ENCODE peak calls at places on chromosomes 3 and 15, in five cellular contexts. S is mesothelial cell of epicardium, N is RWPE1, R is Calu3, M is spleen. K is an unnamed sample.

GRCh38 chr3:5187920-5188418 is 462 bp downstream of the EDEM1 start:
- DNase-seq in N (peak), S (no peak), M (peak), R (peak), K (peak)

GRCh38 chr15:77421370-77421700 is 647 bp downstream of the HMG20A start:
- DNase-seq in S (no peak), R (peak), N (peak), M (no peak), K (no peak)

GRCh38 chr3:171183042-171183441 is 156.5 kb upstream of the SLC2A2 start:
- DNase-seq in S (no peak), R (peak), N (no peak), M (no peak), K (no peak)

GRCh38 chr15:59649603-59650002 is 7.7 kb downstream of the GTF2A2 start:
- DNase-seq in R (no peak), N (no peak), S (no peak), M (no peak), K (no peak)

GRCh38 chr3:5332270-5332956 is 144.9 kb downstream of the EDEM1 start:
- DNase-seq in N (no peak), S (no peak), R (no peak), M (no peak), K (no peak)

GRCh38 chr3:117052356-117052755 is 342.8 kb downstream of the TUSC7 start:
- DNase-seq in M (no peak), S (no peak), N (no peak), R (no peak), K (no peak)

GRCh38 chr3:125589743-125590142 is 5.6 kb downstream of the OSBPL11 start:
- DNase-seq in N (no peak), M (no peak), S (no peak), R (no peak), K (no peak)

GRCh38 chr3:123344175-123344908 is 104.5 kb downstream of the ADCY5 start:
- DNase-seq in M (peak), S (no peak), R (no peak), N (no peak), K (no peak)

GRCh38 chr3:112582242-112582874 is 20.5 kb downstream of the SLC35A5 start:
- DNase-seq in R (peak), S (no peak), M (no peak), N (no peak), K (peak)

GRCh38 chr15:24956131-24956838 is 1.5 kb downstream of the SNRPN start:
- DNase-seq in M (peak), R (no peak), N (peak), S (peak), K (peak)

GRCh38 chr3:151165221-151165620 is 37.8 kb downstream of the GPR171 start:
- DNase-seq in M (no peak), N (no peak), S (no peak), R (no peak), K (no peak)

GRCh38 chr3:151169700-151170224 is 33.3 kb downstream of the GPR171 start:
- DNase-seq in R (no peak), S (no peak), M (peak), N (no peak), K (no peak)

GRCh38 chr3:151168269-151169094 is 34.5 kb downstream of the GPR171 start:
- DNase-seq in M (peak), S (peak), R (peak), N (peak), K (peak)

GRCh38 chr3:151169262-151169661 is 33.8 kb downstream of the GPR171 start:
- DNase-seq in M (peak), R (no peak), N (no peak), S (no peak), K (no peak)

DNA sequence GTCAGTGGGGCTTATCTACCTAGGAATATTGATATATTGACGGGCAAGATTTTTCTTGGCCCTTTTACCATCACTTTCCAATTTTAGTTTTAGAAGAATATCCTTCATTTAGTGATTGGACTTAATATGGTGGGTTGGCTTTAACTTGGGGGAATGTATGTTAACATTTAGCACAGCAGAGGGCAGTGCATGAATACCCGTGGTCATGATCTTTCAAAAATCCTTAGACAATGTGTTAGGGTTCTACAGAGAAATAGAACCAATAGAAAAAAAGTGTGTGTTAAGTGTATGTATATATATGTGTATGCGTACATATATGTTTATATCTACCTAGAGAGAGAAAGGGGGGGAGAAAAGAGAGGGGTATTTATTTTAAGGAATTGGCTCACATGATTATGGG is 36.9 kb downstream of the GPR171 start:
- DNase-seq in M (no peak), R (no peak), S (no peak), N (no peak), K (no peak)
- TF ChIP-seq CTCF in M (no peak), R (no peak), S (no peak), N (no peak), K (no peak)

DNA sequence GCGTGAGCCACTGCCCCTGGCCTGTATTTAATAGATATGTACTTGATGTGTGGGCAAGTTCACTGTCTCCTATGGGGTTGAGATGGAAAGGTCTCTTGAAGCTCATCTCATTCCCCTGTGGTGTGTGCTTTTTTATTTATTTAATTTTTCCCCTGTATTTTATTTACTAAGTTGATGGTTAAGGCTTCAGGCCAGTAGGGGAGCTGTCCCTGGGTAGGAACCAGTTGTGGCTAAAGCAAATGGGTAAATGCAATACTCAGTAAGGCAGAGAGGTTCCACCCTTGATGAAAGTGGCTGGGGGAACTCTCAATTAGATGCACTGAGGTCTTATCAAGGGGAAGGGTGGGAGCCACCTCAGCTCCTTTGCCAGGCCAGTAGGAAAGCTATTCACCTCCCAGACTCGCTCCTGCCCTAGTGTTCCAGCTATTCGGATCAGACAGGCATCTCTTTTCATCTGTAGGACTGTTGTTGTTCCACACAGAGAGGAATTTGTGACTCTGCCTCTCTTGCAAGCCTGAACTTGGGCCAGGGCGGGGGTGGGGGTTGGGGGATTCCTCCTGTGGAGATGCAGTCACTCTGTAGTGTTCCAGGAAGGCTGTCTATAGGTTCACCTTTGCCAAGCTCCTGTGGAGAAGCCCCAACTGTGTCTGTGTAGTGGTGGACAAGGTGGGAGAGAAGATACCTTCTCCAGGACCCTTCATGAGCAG is 26.1 kb downstream of the PCCB start:
- DNase-seq in R (no peak), N (peak), S (no peak), M (no peak), K (no peak)
- TF ChIP-seq CTCF in R (no peak), N (no peak), S (no peak), M (no peak), K (no peak)

GRCh38 chr15:57667171-57667924 is 39.2 kb upstream of the POLR2M start:
- DNase-seq in N (peak), R (peak), S (peak), M (no peak), K (no peak)
- TF ChIP-seq CTCF in N (peak), R (no peak), S (no peak), M (peak), K (peak)

DNA sequence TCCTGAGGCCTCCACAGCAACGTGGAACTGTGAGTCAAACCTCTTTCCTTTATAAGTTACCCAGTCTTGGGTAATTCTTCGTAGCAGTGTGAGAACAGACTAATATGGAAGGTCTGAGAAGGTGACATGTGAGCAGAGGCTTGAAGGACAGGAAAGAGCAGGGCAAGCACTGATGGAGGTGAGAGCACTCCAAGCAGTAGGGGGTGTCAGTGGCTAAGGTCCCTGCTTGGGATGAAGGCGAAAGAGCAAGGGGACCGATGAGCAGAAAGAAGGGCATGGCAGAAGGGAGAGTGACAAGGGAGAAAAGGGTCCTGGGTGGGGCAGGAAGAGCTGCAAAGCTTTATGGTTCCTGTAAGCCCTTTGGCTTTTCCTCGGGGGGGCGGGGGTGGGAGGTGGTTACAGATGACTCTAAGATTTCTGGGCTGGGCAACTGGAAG is 3.5 kb downstream of the EIF4E3 start:
- DNase-seq in R (no peak), N (no peak), S (no peak), M (no peak), K (no peak)
- TF ChIP-seq CTCF in R (no peak), N (no peak), S (no peak), M (no peak), K (no peak)

GRCh38 chr3:183493296-183494045 is 62.0 kb downstream of the KLHL6 start:
- DNase-seq in S (no peak), M (no peak), R (no peak), N (no peak), K (no peak)
- TF ChIP-seq CTCF in S (no peak), M (no peak), R (no peak), N (no peak), K (no peak)

DNA sequence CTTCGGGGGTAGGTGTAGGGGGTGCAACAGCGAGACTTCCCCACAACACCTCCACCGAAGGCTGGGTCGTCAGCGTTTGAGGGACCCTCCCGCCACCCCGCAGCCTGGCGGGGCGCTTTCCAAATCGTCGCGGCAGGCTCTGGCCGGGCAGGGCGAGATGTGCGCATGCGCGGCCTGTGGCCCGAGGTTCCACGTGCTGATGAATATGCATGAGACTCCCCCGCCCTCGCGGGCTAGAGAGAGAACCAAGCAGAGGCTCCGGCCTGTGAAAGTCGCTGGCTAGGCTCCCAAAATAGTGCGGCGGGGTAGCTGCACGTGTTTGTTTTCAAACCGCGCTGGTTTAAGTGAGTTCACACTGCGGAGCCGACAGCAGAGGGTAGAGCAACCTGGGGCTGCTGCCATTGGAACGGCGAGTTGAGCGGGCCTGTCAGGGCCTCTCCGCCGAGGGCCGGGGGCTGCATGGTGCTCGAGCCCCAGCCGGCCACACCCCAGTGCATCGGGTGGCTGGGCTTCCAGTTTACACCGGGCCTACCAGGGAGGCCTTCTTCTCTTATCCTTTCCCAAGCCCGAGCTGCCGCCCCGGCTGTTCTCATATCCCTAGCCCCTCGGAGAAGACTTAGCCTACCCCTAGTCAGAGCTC is 10.0 kb downstream of the ZIC1 start:
- DNase-seq in R (no peak), N (peak), M (no peak), S (no peak), K (peak)
- TF ChIP-seq CTCF in R (no peak), N (no peak), M (no peak), S (no peak), K (no peak)

GRCh38 chr15:80934761-80935221 is 54.8 kb downstream of the MESD start:
- DNase-seq in N (no peak), M (peak), R (no peak), S (no peak), K (no peak)
- TF ChIP-seq CTCF in N (no peak), M (no peak), R (no peak), S (no peak), K (no peak)